ENCODE peak calls at places on chromosomes 4 and X, in four cellular contexts. B, I, T and H are unnamed samples.

GRCh38 chr4:38787693-38788092 is 4.9 kb upstream of the TLR10 start:
- DNase-seq in B (no peak), I (no peak), T (no peak), H (no peak)

GRCh38 chrX:16160729-16161128 is 6.6 kb upstream of the MAGEB17 start:
- DNase-seq in B (no peak), I (peak), T (no peak), H (no peak)

GRCh38 chr4:31204895-31205294 is 484.7 kb downstream of the PCDH7 start:
- DNase-seq in I (no peak), T (no peak), B (no peak), H (no peak)

GRCh38 chrX:9003041-9003440 is 30.9 kb downstream of the FAM9B start:
- DNase-seq in B (no peak), I (no peak), T (no peak), H (no peak)

GRCh38 chrX:119155416-119156035 is 27.9 kb upstream of the KIAA1210 start:
- DNase-seq in I (no peak), T (no peak), B (no peak), H (no peak)

GRCh38 chr4:37216209-37216608 is 28.3 kb upstream of the NWD2 start:
- DNase-seq in I (no peak), B (no peak), T (no peak), H (no peak)

GRCh38 chr4:77172336-77172735 is 15.3 kb downstream of the CCNG2 start:
- DNase-seq in T (no peak), B (no peak), I (peak), H (no peak)

GRCh38 chrX:17944833-17945497 is 83.9 kb upstream of the RAI2 start:
- DNase-seq in B (no peak), T (no peak), I (no peak), H (peak)

GRCh38 chr4:145709843-145710242 is 29.9 kb downstream of the C4orf51 start:
- DNase-seq in I (peak), T (no peak), B (no peak), H (no peak)

GRCh38 chrX:78960888-78961287 is 15.7 kb downstream of the P2RY10 start:
- DNase-seq in I (no peak), T (no peak), B (no peak), H (no peak)

GRCh38 chrX:46044486-46044885 is 500.7 kb downstream of the ZNF674 start:
- DNase-seq in B (no peak), T (no peak), I (no peak), H (no peak)

GRCh38 chrX:128931071-128931470 is 592.2 kb downstream of the SMARCA1 start:
- DNase-seq in B (no peak), I (no peak), T (no peak), H (no peak)

GRCh38 chr4:10023806-10024205 is 2.5 kb upstream of the SLC2A9 start:
- DNase-seq in I (no peak), B (no peak), T (no peak), H (no peak)

GRCh38 chr4:8859550-8860095 is 12.0 kb downstream of the HMX1 start:
- DNase-seq in T (no peak), I (no peak), B (no peak), H (no peak)

GRCh38 chr4:8861576-8862279 is 9.9 kb downstream of the HMX1 start:
- DNase-seq in T (no peak), B (no peak), I (no peak), H (no peak)

GRCh38 chr4:8862334-8862733 is 9.3 kb downstream of the HMX1 start:
- DNase-seq in B (no peak), I (no peak), T (no peak), H (no peak)

GRCh38 chr4:8860096-8860891 is 11.3 kb downstream of the HMX1 start:
- DNase-seq in B (no peak), T (no peak), I (no peak), H (no peak)

DNA sequence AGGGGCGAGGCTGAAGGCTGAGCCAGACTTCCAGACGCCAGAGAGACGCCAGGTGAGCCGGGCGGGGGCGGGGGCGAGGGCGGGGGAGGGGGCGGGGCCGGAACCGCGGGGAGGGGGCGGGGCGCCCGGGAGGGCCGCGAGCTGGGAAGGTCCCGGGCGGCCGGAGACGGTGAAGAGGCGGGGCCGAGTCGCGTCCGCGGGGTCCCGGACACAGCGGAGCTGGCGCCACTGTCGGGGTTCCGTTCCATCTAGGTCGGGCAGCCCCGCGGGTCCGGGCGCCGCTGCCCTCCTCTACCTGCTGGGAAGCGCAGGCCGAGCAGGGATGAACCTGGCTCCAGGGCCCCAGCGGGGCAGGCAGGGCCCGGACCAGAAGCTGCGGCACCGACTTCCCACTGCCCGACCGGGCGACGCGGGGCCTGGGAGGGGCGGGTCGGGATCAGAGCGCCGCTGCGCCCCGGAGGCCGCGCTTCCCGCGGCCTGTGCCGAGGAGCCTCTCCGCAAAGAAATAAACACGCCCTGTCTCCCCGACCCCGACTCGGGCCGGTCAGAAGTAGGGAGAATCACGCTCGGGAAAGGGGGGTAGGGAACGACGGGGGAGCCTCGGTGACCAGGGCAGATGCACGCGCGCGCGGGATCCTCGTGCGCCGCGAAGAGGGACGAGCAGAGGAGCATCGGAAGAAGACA is 10.6 kb downstream of the HMX1 start:
- DNase-seq in I (no peak), B (no peak), T (no peak), H (no peak)
- H3K4me3 ChIP-seq in I (no peak), B (no peak), T (no peak), H (no peak)

GRCh38 chrX:40012800-40013682 is 84.7 kb downstream of the BCOR start:
- DNase-seq in I (no peak), B (no peak), T (no peak), H (peak)

GRCh38 chrX:40011483-40012038 is 86.2 kb downstream of the BCOR start:
- DNase-seq in I (no peak), B (no peak), T (no peak), H (no peak)

GRCh38 chrX:40009890-40010289 is 87.9 kb downstream of the BCOR start:
- DNase-seq in I (no peak), B (no peak), T (no peak), H (no peak)

GRCh38 chrX:40010550-40011364 is 87.0 kb downstream of the BCOR start:
- DNase-seq in I (no peak), B (no peak), T (no peak), H (no peak)

DNA sequence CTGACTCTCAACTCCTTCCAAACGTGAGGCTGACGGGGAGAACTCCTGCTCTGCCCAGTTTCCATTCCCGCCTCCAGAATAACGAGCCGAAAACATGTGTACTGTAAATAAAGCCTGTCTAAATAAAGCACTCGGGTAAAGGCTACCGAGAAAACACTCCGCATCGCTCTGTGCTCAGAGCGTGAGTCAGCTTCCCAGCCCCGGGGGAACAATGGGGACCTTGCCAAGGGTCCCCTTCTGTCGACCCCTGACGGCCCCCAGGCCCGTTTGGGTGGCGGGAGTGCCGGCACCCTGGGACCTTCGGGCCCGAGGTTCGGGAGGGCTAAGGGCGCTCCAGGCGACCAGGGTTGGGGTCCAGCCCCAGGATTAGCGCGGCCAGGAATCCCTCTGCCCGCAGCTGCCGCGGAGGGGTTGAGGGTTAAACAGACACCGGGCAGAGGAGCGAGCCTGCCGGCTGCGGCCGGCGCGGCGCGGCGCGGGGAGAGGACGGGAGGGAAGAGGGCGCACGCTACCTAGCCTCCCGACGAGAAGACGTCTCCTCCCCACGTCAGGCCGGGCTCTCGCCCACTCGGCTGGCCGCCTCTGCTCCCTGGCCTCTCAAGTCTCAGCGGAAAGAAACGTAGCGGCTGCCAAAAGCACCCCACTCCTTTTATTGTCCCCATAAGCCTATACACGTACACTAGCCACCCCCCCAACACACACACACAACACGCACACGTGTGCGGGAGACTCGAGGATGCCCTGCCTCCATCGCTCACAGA is 85.5 kb downstream of the BCOR start:
- DNase-seq in I (no peak), T (no peak), B (no peak), H (no peak)
- H3K4me3 ChIP-seq in I (no peak), T (no peak), B (peak), H (no peak)

GRCh38 chr4:95021099-95021498 is 263.3 kb downstream of the BMPR1B start:
- DNase-seq in T (no peak), I (no peak), B (no peak), H (no peak)

GRCh38 chr4:95027906-95028618 is 270.3 kb downstream of the BMPR1B start:
- DNase-seq in T (no peak), B (no peak), I (no peak), H (no peak)

GRCh38 chr4:95018845-95019244 is 261.1 kb downstream of the BMPR1B start:
- DNase-seq in B (no peak), I (no peak), T (no peak), H (no peak)

GRCh38 chr4:95020521-95020920 is 262.8 kb downstream of the BMPR1B start:
- DNase-seq in I (no peak), B (no peak), T (no peak), H (no peak)

GRCh38 chr4:95023110-95023509 is 265.4 kb downstream of the BMPR1B start:
- DNase-seq in I (no peak), T (no peak), B (no peak), H (no peak)
- H3K4me3 ChIP-seq in I (no peak), T (no peak), B (no peak), H (no peak)

DNA sequence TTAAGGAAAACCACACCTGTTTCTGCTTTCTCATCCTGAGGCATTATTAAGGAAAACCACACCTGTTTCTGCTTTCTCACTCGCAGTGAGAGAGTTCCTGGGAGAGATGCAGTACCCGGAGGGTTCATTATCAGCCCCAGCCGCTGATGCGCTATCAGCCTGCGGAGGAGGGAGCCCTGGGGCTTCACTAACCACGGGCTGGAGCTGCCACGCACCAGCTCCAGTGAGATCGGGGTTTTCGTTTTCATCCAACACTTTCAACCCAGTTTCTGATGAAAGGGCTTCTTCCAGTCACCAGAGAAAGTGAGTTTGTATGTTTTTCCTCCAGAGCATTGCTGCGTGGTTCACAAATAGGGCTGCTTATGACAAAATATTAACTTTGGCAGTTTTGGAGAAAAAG is 93.2 kb upstream of the PRKX start:
- DNase-seq in T (no peak), B (no peak), I (no peak), H (no peak)
- H3K4me3 ChIP-seq in T (no peak), B (no peak), I (no peak), H (no peak)

DNA sequence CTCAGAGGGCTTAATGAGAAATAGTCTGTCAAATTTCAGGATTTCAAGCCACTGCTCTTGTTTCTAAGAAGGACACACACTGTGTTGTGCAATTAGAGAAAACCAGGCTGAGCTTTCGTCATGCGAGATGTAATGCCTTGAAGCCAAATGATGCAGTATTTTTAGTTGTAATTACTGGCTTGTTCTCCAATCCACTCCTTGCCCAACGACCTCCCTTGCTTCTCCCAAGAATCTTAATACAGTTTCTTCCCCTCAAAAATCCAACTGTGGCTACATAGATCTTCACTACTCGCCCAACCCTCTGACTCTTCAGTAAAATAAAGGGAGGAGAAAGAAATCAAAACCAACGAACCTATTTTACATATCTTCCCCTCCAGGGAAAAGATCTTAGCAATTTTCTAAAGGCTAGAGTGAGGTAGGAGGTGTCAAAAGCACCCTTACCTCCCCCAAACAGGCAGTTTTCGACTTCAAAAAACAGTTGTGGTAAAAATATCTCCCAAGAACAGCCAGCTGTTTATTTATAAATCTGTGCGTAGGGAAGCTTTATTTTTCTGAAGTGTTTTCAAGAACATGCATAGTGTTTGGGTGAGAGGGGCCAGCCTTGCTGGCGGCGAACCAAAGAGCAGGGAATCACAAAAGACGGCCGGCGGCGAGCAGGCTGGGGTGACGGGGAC is 68.7 kb downstream of the MGST2 start:
- DNase-seq in I (no peak), T (no peak), B (no peak), H (peak)
- H3K4me3 ChIP-seq in I (peak), T (no peak), B (peak), H (no peak)

GRCh38 chr4:1325176-1325480 is 21.9 kb upstream of the UVSSA start:
- DNase-seq in T (no peak), B (no peak), I (no peak), H (no peak)
- H3K4me3 ChIP-seq in T (no peak), B (no peak), I (no peak), H (no peak)

GRCh38 chr4:172953896-172954568 is 214.6 kb upstream of the GALNT7 start:
- DNase-seq in B (no peak), T (no peak), I (no peak), H (no peak)
- H3K4me3 ChIP-seq in B (no peak), T (no peak), I (no peak), H (no peak)